ENCODE peak calls at places on chromosome 16, in six cellular contexts. O, L, Y, G, H and W are unnamed samples.

GRCh38 chr16:87246269-87247065 is 70.7 kb downstream of the C16orf95 start:
- DNase-seq in Y (no peak), H (no peak), G (peak), L (no peak), O (no peak), W (no peak)

GRCh38 chr16:70442344-70442743 is 3.4 kb upstream of the ST3GAL2 start:
- DNase-seq in G (no peak), L (no peak), O (no peak), H (no peak), Y (no peak), W (no peak)

GRCh38 chr16:2008631-2009301 is 855 bp downstream of the ZNF598 start:
- DNase-seq in G (no peak), Y (no peak), O (no peak), L (no peak), H (peak), W (peak)

GRCh38 chr16:22071352-22071923 is 20.9 kb upstream of the VWA3A start:
- DNase-seq in G (no peak), L (no peak), O (no peak), Y (no peak), H (no peak), W (no peak)

GRCh38 chr16:74575175-74575804 is 31.6 kb downstream of the GLG1 start:
- DNase-seq in H (no peak), G (no peak), O (no peak), Y (no peak), L (no peak), W (no peak)

GRCh38 chr16:16009396-16009795 is 60.0 kb downstream of the ABCC1 start:
- DNase-seq in Y (no peak), G (no peak), O (no peak), L (no peak), H (no peak), W (no peak)

GRCh38 chr16:85902366-85903155 is 3.6 kb downstream of the IRF8 start:
- DNase-seq in Y (no peak), H (no peak), G (no peak), O (no peak), L (peak), W (peak)

GRCh38 chr16:705748-706188 is at the start of gene FBXL16:
- DNase-seq in O (no peak), G (peak), Y (no peak), H (no peak), L (no peak), W (no peak)

GRCh38 chr16:90047714-90048346 is 28.6 kb upstream of the DBNDD1 start:
- DNase-seq in H (no peak), Y (no peak), L (peak), G (no peak), O (no peak), W (no peak)

GRCh38 chr16:19707699-19708497 is 10.1 kb downstream of the KNOP1 start:
- DNase-seq in L (no peak), Y (no peak), O (no peak), G (no peak), H (no peak), W (no peak)

GRCh38 chr16:3792472-3793012 is 75.2 kb upstream of the TRAP1 start:
- DNase-seq in O (no peak), Y (no peak), L (no peak), G (no peak), H (no peak), W (no peak)

GRCh38 chr16:13994239-13995106 is 74.5 kb downstream of the ERCC4 start:
- DNase-seq in L (no peak), G (no peak), Y (no peak), O (no peak), H (no peak), W (no peak)

GRCh38 chr16:81567987-81568748 is 123.6 kb downstream of the CMIP start:
- DNase-seq in H (peak), G (no peak), O (no peak), L (no peak), Y (peak), W (peak)

GRCh38 chr16:4327782-4328579 is 12.1 kb downstream of the GLIS2 start:
- DNase-seq in G (peak), H (peak), Y (no peak), O (no peak), L (peak), W (peak)

GRCh38 chr16:745739-746138 is 4.9 kb upstream of the CIAO3 start:
- DNase-seq in Y (no peak), O (no peak), L (no peak), H (peak), G (no peak), W (peak)

GRCh38 chr16:82675300-82675699 is 48.5 kb downstream of the CDH13 start:
- DNase-seq in H (no peak), O (no peak), L (no peak), G (no peak), Y (no peak), W (no peak)

GRCh38 chr16:67528870-67529638 is 425 bp downstream of the RIPOR1 start:
- DNase-seq in H (peak), O (no peak), L (no peak), G (peak), Y (no peak), W (peak)

GRCh38 chr16:58499615-58500328 is at the start of gene NDRG4:
- DNase-seq in Y (peak), L (no peak), H (peak), G (peak), O (peak), W (peak)

GRCh38 chr16:49641250-49641649 is 214.7 kb downstream of the ZNF423 start:
- DNase-seq in L (no peak), G (no peak), Y (no peak), H (no peak), O (no peak), W (no peak)

GRCh38 chr16:35687781-35688180 is 2228.4 kb downstream of the TP53TG3F start:
- DNase-seq in G (no peak), O (no peak), H (no peak), Y (no peak), L (no peak), W (no peak)

GRCh38 chr16:85716680-85717038 is 27.9 kb upstream of the GINS2 start:
- DNase-seq in H (no peak), L (no peak), G (peak), Y (no peak), O (no peak), W (no peak)

GRCh38 chr16:72844225-72844920 is 203.6 kb downstream of the ZFHX3 start:
- DNase-seq in Y (no peak), L (no peak), G (no peak), H (no peak), O (no peak), W (no peak)

GRCh38 chr16:85249418-85249817 is 137.1 kb upstream of the CIBAR2 start:
- DNase-seq in G (no peak), O (no peak), L (no peak), H (no peak), Y (no peak), W (no peak)

GRCh38 chr16:31134625-31135534 is 647 bp downstream of the PRSS8 start:
- DNase-seq in L (no peak), Y (peak), G (peak), H (no peak), O (no peak), W (no peak)

GRCh38 chr16:19808061-19808621 is 76.5 kb downstream of the GPRC5B start:
- DNase-seq in G (no peak), L (no peak), H (no peak), O (no peak), Y (peak), W (peak)

GRCh38 chr16:19664166-19664565 is 53.9 kb downstream of the KNOP1 start:
- DNase-seq in G (no peak), H (no peak), L (no peak), Y (no peak), O (no peak), W (no peak)

GRCh38 chr16:11010576-11011221 is 66.3 kb downstream of the CLEC16A start:
- DNase-seq in O (no peak), L (no peak), Y (no peak), H (no peak), G (no peak), W (no peak)